ENCODE peak calls at places on chromosomes 1 and 21, in seven cellular contexts. P is tibial artery, Q is NCI-H1105, K is DMS79 treated with DMSO at 0.1 percent for 48 hours, N is endothelial cell, G is A549, B is T1000. D is an unnamed sample.

GRCh38 chr1:78722947-78723346 is 73.3 kb downstream of the IFI44 start:
- DNase-seq in P (no peak), Q (no peak), K (no peak), N (no peak), G (no peak), B (no peak), D (no peak)

GRCh38 chr1:11422701-11423100 is 56.3 kb upstream of the DISP3 start:
- DNase-seq in P (no peak), Q (no peak), K (no peak), N (no peak), G (no peak), B (no peak), D (no peak)

GRCh38 chr1:95004013-95004412 is 68.7 kb downstream of the ALG14 start:
- DNase-seq in P (no peak), Q (no peak), K (no peak), N (no peak), G (no peak), B (no peak), D (no peak)

GRCh38 chr1:163824006-163824405 is 502.3 kb downstream of the NUF2 start:
- DNase-seq in P (no peak), Q (no peak), K (no peak), N (no peak), G (no peak), B (peak), D (no peak)

GRCh38 chr1:230823421-230823820 is 44.9 kb downstream of the C1orf198 start:
- DNase-seq in P (no peak), Q (no peak), K (no peak), N (peak), G (no peak), B (no peak), D (no peak)

GRCh38 chr21:29332461-29333354 is 34.0 kb downstream of the BACH1 start:
- DNase-seq in P (no peak), Q (no peak), K (no peak), N (no peak), G (no peak), B (no peak), D (no peak)

GRCh38 chr1:184418955-184419733 is 32.3 kb downstream of the C1orf21 start:
- DNase-seq in P (no peak), Q (no peak), K (no peak), N (no peak), G (no peak), B (no peak), D (no peak)

GRCh38 chr1:93617670-93618488 is 63.8 kb downstream of the BCAR3 start:
- DNase-seq in P (no peak), Q (no peak), K (peak), N (no peak), G (peak), B (no peak), D (peak)

GRCh38 chr1:201728731-201729130 is 100.2 kb upstream of the IPO9 start:
- DNase-seq in P (no peak), Q (peak), K (no peak), N (no peak), G (no peak), B (no peak), D (no peak)

GRCh38 chr1:118339431-118340146 is 154.6 kb upstream of the SPAG17 start:
- DNase-seq in P (no peak), Q (no peak), K (no peak), N (no peak), G (no peak), B (no peak), D (no peak)